ENCODE peak calls at places on chromosomes 6 and 20, in nine cellular contexts. B, J, A, X, Z, M, P, W and I are unnamed samples.

GRCh38 chr20:12595841-12596240 is 412.9 kb upstream of the SPTLC3 start:
- DNase-seq in P (no peak), B (no peak), W (no peak), Z (no peak), A (no peak), X (no peak), J (no peak), M (no peak), I (no peak)

GRCh38 chr6:51273228-51273961 is 454.7 kb downstream of the TFAP2B start:
- DNase-seq in P (no peak), J (no peak), M (no peak), B (no peak), A (peak), Z (no peak), W (no peak), X (no peak), I (no peak)

GRCh38 chr20:60057123-60057865 is 99.1 kb downstream of the CDH26 start:
- DNase-seq in W (no peak), P (peak), J (no peak), Z (peak), A (peak), X (peak), B (peak), M (peak), I (peak)

GRCh38 chr20:23446505-23446904 is 6.2 kb downstream of the CST11 start:
- DNase-seq in P (peak), M (peak), W (no peak), B (no peak), J (no peak), Z (no peak), X (peak), A (peak), I (peak)

GRCh38 chr6:3455121-3455489 is 1.7 kb downstream of the SLC22A23 start:
- DNase-seq in A (no peak), J (no peak), X (peak), Z (peak), W (no peak), B (no peak), P (no peak), M (no peak), I (no peak)

GRCh38 chr6:112466378-112467151 is 119.4 kb downstream of the RFPL4B start:
- DNase-seq in B (peak), Z (no peak), A (no peak), M (peak), X (no peak), W (no peak), P (peak), J (no peak), I (peak)

GRCh38 chr6:33118525-33119123 is 42.8 kb downstream of the HLA-DPB1 start:
- DNase-seq in P (peak), M (peak), Z (peak), W (peak), A (peak), X (peak), B (no peak), J (no peak), I (peak)

GRCh38 chr6:117546674-117547073 is 55.6 kb downstream of the GOPC start:
- DNase-seq in W (no peak), J (no peak), Z (no peak), B (no peak), X (no peak), P (no peak), A (no peak), M (no peak), I (no peak)

GRCh38 chr6:110545081-110545872 is 68.9 kb upstream of the SLC22A16 start:
- DNase-seq in Z (no peak), X (no peak), M (no peak), A (no peak), B (no peak), W (no peak), P (no peak), J (no peak), I (no peak)

GRCh38 chr6:110543106-110543505 is 66.7 kb upstream of the SLC22A16 start:
- DNase-seq in B (peak), J (no peak), A (no peak), P (no peak), M (no peak), W (no peak), Z (no peak), X (no peak), I (no peak)

GRCh38 chr6:110542311-110543024 is 66.1 kb upstream of the SLC22A16 start:
- DNase-seq in B (no peak), Z (no peak), J (no peak), M (no peak), X (peak), A (no peak), P (no peak), W (no peak), I (no peak)

GRCh38 chr6:110541701-110542309 is 65.4 kb upstream of the SLC22A16 start:
- DNase-seq in B (no peak), X (no peak), P (no peak), W (no peak), A (no peak), Z (no peak), J (no peak), M (no peak), I (no peak)

GRCh38 chr6:110544472-110544871 is 68.1 kb upstream of the SLC22A16 start:
- DNase-seq in P (no peak), X (no peak), M (no peak), J (no peak), B (no peak), Z (no peak), W (no peak), A (no peak), I (no peak)
- H3K27ac ChIP-seq in P (no peak), X (peak), M (no peak), J (no peak), B (no peak), Z (no peak), W (no peak), A (no peak), I (no peak)

DNA sequence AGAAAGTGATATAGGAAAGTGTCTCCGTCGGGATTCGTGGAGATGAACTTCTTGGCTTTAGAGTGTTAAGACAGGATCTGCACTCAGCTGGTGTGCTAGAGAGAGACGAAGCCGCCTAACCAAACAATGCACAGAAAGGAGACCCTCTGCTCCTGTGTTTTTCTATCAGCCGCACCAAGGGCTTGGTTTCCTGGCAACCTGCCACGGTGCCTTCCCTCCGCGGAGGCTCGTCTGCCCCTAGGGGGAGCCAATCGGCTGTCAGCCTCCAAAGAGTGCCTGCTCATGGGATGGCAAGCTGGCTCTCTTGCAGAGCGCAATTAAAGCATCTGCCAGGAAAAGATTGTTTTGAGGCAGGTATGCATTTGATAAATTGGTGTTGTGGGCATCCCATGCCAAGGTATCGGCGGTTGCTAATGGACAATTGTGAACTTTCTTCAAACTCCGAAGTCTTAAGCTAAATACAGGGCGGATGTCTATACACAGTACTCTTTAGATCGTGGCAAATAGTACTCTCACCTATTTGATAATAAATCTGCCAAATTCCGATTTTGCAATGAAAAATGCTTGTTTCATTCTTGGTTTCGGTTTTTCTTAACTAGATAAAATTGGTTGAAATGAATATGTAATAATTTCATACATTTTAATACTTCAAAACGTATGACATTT is 603.3 kb downstream of the RNF144B start:
- DNase-seq in B (no peak), X (peak), A (peak), P (peak), Z (no peak), J (peak), W (no peak), M (peak), I (peak)
- H3K27ac ChIP-seq in B (no peak), X (no peak), A (no peak), P (no peak), Z (no peak), J (no peak), W (no peak), M (no peak), I (no peak)

DNA sequence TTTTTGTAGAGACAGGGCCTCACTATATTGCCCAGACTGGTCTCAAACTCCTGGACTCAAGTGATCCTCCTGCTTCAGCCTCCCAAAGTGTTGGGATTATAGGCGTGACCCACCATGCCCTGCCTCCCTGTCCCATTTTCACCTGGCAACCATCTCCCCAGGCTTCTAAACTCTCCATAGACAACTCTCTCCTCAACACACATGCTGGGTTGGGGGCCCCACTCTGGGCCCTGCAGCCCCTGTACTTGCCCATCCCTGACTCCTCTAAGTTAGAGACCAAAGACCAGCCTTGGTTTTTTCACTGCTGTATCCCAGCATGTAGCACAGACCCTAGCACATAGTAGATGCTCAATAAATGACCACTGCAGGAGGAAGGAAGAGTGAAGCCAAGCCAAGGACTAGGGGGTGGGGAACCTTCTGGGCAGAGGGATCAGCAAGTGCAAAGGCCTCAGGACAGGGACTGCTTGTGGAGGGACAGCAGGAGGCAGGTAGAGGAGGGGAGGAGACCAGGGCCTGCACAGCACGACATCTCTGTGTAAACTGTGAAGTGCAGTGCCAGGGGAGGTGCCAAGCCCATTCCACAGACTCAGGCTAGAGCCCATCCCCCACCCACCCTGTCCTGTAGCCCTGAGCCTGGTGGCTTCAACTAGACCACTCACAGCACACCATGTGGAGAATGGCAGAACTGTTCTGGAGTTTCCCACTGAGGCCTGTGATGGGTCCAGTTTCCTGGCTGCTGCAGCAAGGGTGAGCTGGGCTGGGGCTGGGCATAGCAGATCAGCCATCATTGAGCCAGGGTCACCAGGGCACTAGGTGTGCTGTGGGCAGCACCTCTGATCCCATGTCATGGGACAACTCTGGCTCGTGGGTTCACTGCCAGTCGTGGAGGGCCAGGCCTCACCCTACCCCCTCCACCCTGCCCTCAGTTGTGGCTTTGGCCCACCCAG is 3.4 kb upstream of the SRC start:
- DNase-seq in M (no peak), P (no peak), W (no peak), J (peak), Z (no peak), A (no peak), B (no peak), X (no peak), I (no peak)
- H3K27ac ChIP-seq in M (no peak), P (no peak), W (no peak), J (no peak), Z (no peak), A (no peak), B (no peak), X (no peak), I (no peak)

GRCh38 chr20:36542019-36542488 is 735 bp downstream of the MYL9 start:
- DNase-seq in M (peak), Z (no peak), A (no peak), P (peak), J (no peak), W (no peak), B (no peak), X (peak), I (peak)

GRCh38 chr20:36538026-36538764 is 3.1 kb upstream of the MYL9 start:
- DNase-seq in W (no peak), M (peak), J (no peak), A (no peak), B (no peak), P (peak), Z (no peak), X (no peak), I (no peak)

GRCh38 chr20:36541227-36542018 is at the start of gene MYL9:
- DNase-seq in M (peak), X (peak), B (no peak), P (peak), W (peak), A (no peak), J (peak), Z (no peak), I (peak)

GRCh38 chr20:36542516-36543186 is 1.3 kb downstream of the MYL9 start:
- DNase-seq in W (no peak), J (no peak), A (no peak), X (no peak), P (no peak), M (no peak), Z (no peak), B (no peak), I (no peak)

DNA sequence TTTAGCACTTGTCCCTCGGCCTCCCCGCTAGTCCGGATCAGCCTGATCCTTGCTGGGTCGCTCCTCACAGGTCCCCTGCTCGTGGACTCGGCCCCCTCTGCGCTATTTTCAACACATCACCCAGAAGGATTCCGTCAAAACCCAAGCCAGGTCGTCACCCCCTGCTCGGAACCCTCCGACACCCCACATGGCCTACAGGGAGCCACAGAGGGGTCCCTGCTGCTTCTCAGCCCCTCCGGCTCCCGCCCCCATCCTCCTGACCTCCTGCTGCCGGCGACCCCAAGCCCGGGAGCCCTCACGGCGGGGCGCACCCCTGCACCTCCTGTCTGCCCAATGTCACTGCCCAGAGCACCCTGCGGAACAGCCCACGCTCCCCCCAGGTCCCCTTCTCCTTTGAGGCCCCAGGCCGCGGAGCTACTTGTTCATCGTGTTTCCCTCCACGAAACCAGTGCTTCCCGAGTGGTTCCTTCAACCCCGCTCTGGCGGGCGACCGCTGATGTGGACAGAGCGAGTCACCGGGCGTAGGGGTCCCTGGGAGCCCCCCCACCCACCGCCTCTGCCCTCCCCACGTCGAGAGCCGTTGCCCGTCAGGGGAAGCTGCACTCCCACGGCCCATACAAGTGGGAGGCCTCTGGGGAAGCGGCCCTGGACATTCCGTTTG is 638 bp upstream of the MYL9 start:
- DNase-seq in M (no peak), Z (no peak), X (no peak), B (no peak), W (no peak), A (no peak), J (no peak), P (no peak), I (no peak)
- H3K27ac ChIP-seq in M (peak), Z (no peak), X (peak), B (no peak), W (peak), A (no peak), J (peak), P (peak), I (peak)

GRCh38 chr6:75463896-75464295 is 29.7 kb downstream of the FILIP1 start:
- DNase-seq in Z (no peak), X (no peak), M (no peak), B (no peak), W (no peak), J (no peak), P (no peak), A (no peak), I (no peak)
- H3K27ac ChIP-seq in Z (no peak), X (no peak), M (no peak), B (no peak), W (no peak), J (no peak), P (no peak), A (no peak), I (no peak)

GRCh38 chr6:26270121-26270861 is 94.7 kb upstream of the BTN3A2 start:
- DNase-seq in B (no peak), X (peak), W (no peak), P (no peak), A (no peak), M (no peak), J (no peak), Z (no peak), I (no peak)
- H3K27ac ChIP-seq in B (peak), X (peak), W (peak), P (peak), A (no peak), M (no peak), J (no peak), Z (no peak), I (peak)

GRCh38 chr6:148591656-148592055 is 155.2 kb upstream of the UST start:
- DNase-seq in J (no peak), W (no peak), B (no peak), P (no peak), X (no peak), A (no peak), M (no peak), Z (no peak), I (no peak)

GRCh38 chr6:148595550-148595949 is 151.3 kb upstream of the UST start:
- DNase-seq in W (no peak), M (no peak), Z (no peak), B (no peak), J (no peak), X (no peak), A (no peak), P (no peak), I (no peak)

GRCh38 chr6:148593130-148593812 is 153.6 kb upstream of the UST start:
- DNase-seq in A (no peak), X (no peak), P (peak), J (peak), M (peak), B (no peak), W (peak), Z (no peak), I (no peak)

GRCh38 chr6:148590881-148591280 is 155.9 kb upstream of the UST start:
- DNase-seq in A (no peak), W (no peak), P (no peak), Z (no peak), X (no peak), M (no peak), J (no peak), B (no peak), I (no peak)

GRCh38 chr6:148593813-148594170 is 153.0 kb upstream of the UST start:
- DNase-seq in X (no peak), J (no peak), B (no peak), A (no peak), W (no peak), P (no peak), M (no peak), Z (no peak), I (no peak)
- H3K27ac ChIP-seq in X (no peak), J (peak), B (no peak), A (no peak), W (no peak), P (no peak), M (no peak), Z (no peak), I (no peak)

DNA sequence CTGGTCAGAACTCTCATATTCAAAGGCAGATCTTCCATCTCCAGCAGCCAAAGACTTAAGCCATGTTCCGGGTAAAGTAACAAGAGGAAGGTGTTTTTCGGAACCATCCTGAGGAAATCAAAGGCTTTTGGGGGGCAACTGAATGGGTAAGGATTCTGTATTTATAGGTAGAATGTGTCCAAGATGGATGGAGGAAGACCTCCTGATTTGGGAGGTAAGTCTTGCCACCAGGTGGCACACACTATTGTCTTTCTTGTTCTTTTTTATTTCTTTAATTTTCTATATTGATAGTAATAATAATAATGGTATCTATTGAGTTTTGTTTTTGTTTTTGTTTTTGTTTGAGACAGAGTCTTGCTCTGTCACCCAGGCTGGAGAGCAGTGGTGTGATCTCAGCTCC is 53.0 kb upstream of the UBR2 start:
- DNase-seq in M (no peak), X (no peak), B (no peak), J (no peak), P (no peak), A (no peak), Z (no peak), W (no peak), I (no peak)
- H3K27ac ChIP-seq in M (no peak), X (no peak), B (no peak), J (no peak), P (no peak), A (no peak), Z (no peak), W (no peak), I (no peak)

GRCh38 chr6:17169701-17170100 is 67.9 kb downstream of the STMND1 start:
- DNase-seq in J (no peak), W (no peak), Z (no peak), X (no peak), M (no peak), P (no peak), B (no peak), A (no peak), I (no peak)
- H3K27ac ChIP-seq in J (no peak), W (no peak), Z (no peak), X (no peak), M (no peak), P (peak), B (no peak), A (no peak), I (no peak)